ENCODE peak calls at places on chromosomes 1 and 21, in ten cellular contexts. N is heart left ventricle, O is endodermal cell, X is SK-N-SH, H is thoracic aorta, P is transverse colon, V is OCI-LY7, Z is mammary epithelial cell, F is H1, Q is spleen. L is an unnamed sample. For H3K4me1, the result is how much of the 10 kb centered on the place peaks cover.

GRCh38 chr1:19799877-19800804 is at the start of gene TMCO4:
- DNase-seq in O (peak), N (peak), X (peak), V (peak), Q (peak), H (no peak), F (no peak), Z (peak), P (peak), L (peak)

GRCh38 chr1:26686795-26687194 is 9.0 kb upstream of the ARID1A start:
- DNase-seq in P (no peak), Z (no peak), Q (no peak), X (no peak), F (no peak), H (no peak), O (no peak), V (no peak), N (no peak), L (no peak)

GRCh38 chr1:114023377-114023776 is 44.1 kb downstream of the OLFML3 start:
- DNase-seq in Z (no peak), V (peak), Q (no peak), N (no peak), H (no peak), O (no peak), P (no peak), F (no peak), X (no peak), L (no peak)

GRCh38 chr1:55534565-55535091 is 319.5 kb upstream of the USP24 start:
- DNase-seq in X (no peak), H (no peak), O (no peak), N (no peak), F (no peak), P (no peak), V (no peak), Q (no peak), Z (no peak), L (no peak)

GRCh38 chr21:46391773-46392172 is 66.9 kb upstream of the DIP2A start:
- DNase-seq in V (no peak), H (no peak), N (no peak), O (no peak), Q (no peak), X (no peak), F (no peak), P (no peak), Z (no peak), L (no peak)

GRCh38 chr1:36349839-36350238 is 26.4 kb upstream of the EVA1B start:
- DNase-seq in Q (peak), H (no peak), V (no peak), N (no peak), O (no peak), P (no peak), F (no peak), Z (peak), X (no peak), L (no peak)

GRCh38 chr21:15848632-15849031 is 118.8 kb downstream of the USP25 start:
- DNase-seq in V (no peak), N (no peak), Q (no peak), O (no peak), P (no peak), Z (peak), X (no peak), F (no peak), H (no peak), L (no peak)

GRCh38 chr1:232620356-232620841 is 9.5 kb downstream of the SIPA1L2 start:
- DNase-seq in Z (peak), Q (no peak), O (peak), V (peak), H (no peak), X (peak), N (peak), F (no peak), P (peak), L (no peak)

GRCh38 chr1:154534263-154534844 is 24.1 kb downstream of the UBE2Q1 start:
- DNase-seq in Q (no peak), Z (peak), F (no peak), O (peak), N (no peak), P (peak), V (peak), X (peak), H (no peak), L (no peak)

GRCh38 chr1:188709146-188709545 is 1768.5 kb downstream of the BRINP3 start:
- DNase-seq in V (no peak), F (no peak), H (no peak), O (no peak), X (no peak), P (no peak), Q (no peak), Z (no peak), N (no peak), L (no peak)

GRCh38 chr1:151935154-151935553 is 25.8 kb upstream of the THEM4 start:
- DNase-seq in Z (no peak), V (no peak), P (no peak), N (no peak), O (no peak), Q (no peak), H (no peak), X (no peak), F (no peak), L (no peak)

GRCh38 chr1:16925635-16926490 is 4.1 kb downstream of the CROCC start:
- DNase-seq in X (peak), O (no peak), P (no peak), Q (no peak), Z (peak), F (no peak), N (no peak), V (no peak), H (no peak), L (no peak)

GRCh38 chr1:204197068-204197467 is 777 bp upstream of the KISS1 start:
- DNase-seq in O (peak), X (no peak), F (no peak), Z (no peak), V (no peak), Q (peak), P (no peak), H (no peak), N (no peak), L (no peak)

GRCh38 chr1:1286313-1287261 is 6.4 kb downstream of the SCNN1D start:
- DNase-seq in P (no peak), F (no peak), O (peak), V (no peak), N (no peak), H (no peak), Z (no peak), X (no peak), Q (peak), L (no peak)

GRCh38 chr1:1285102-1285571 is 4.9 kb downstream of the SCNN1D start:
- DNase-seq in H (no peak), F (no peak), N (no peak), Q (no peak), P (no peak), X (no peak), Z (no peak), O (peak), V (no peak), L (no peak)

GRCh38 chr1:1287288-1288110 is 7.3 kb downstream of the SCNN1D start:
- DNase-seq in H (no peak), Z (no peak), P (no peak), O (no peak), F (no peak), N (no peak), Q (peak), V (no peak), X (no peak), L (no peak)

GRCh38 chr1:1284370-1285101 is 4.3 kb downstream of the SCNN1D start:
- DNase-seq in N (no peak), F (no peak), P (no peak), Z (no peak), H (no peak), O (no peak), V (no peak), X (peak), Q (no peak), L (no peak)

GRCh38 chr1:1285618-1286311 is 5.5 kb downstream of the SCNN1D start:
- DNase-seq in Q (no peak), V (no peak), X (no peak), H (no peak), P (peak), F (no peak), O (peak), Z (no peak), N (no peak), L (no peak)
- TF ChIP-seq CTCF in Q (no peak), V (no peak), X (no peak), H (no peak), P (no peak), F (no peak), O (no peak), Z (no peak), N (no peak), L (no peak)

GRCh38 chr1:209767706-209768105 is 11.9 kb downstream of the TRAF3IP3 start:
- DNase-seq in O (no peak), V (no peak), Z (peak), F (no peak), Q (no peak), P (no peak), X (no peak), N (no peak), H (no peak), L (no peak)
- H3K4me3 ChIP-seq in O (no peak), V (no peak), Z (no peak), F (no peak), Q (peak), P (no peak), X (no peak), N (no peak), H (no peak), L (no peak)

GRCh38 chr1:10789392-10790154 is 6.9 kb downstream of the CASZ1 start:
- DNase-seq in X (no peak), Q (no peak), F (no peak), N (no peak), P (no peak), Z (no peak), V (no peak), O (no peak), H (no peak), L (no peak)
- H3K4me1 ChIP-seq in X (under half), Q (under half), F (under half), N (half or more), P (half or more), Z (under half), V (under half), O (under half), H (under half), L (half or more)

DNA sequence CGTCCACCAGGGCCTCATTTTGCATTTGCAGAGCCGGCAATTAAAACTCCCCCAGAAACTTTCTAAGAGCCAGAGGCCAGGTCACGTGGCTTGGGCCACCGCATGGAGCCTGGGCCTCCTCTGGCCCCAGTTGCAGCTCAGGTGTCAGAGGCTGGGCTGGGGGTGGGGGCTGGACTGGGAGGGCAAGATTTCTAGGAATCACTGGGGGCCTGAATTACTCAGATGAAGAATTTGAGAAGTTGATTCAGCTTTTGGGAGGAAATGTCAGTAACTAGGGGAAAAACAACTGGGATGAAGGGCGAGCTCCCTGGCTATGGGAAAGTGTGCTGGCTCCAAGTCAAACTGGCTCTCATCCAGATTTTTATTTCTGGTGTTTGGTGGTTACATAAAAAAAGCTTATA is 151.0 kb downstream of the CDC7 start:
- DNase-seq in N (peak), V (no peak), O (peak), P (peak), Z (no peak), Q (no peak), X (no peak), H (peak), F (no peak), L (no peak)
- TF ChIP-seq CTCF in N (no peak), V (no peak), O (no peak), P (no peak), Z (no peak), Q (no peak), X (no peak), H (no peak), F (no peak), L (no peak)

GRCh38 chr1:44406761-44407429 is 1.8 kb downstream of the RNF220 start:
- DNase-seq in F (no peak), Z (no peak), V (no peak), N (no peak), P (no peak), Q (peak), H (no peak), O (peak), X (peak), L (no peak)

GRCh38 chr1:44408181-44409018 is 3.3 kb downstream of the RNF220 start:
- DNase-seq in H (no peak), V (no peak), Z (no peak), O (peak), N (no peak), X (no peak), Q (no peak), F (no peak), P (no peak), L (no peak)

GRCh38 chr1:44407430-44408180 is 2.5 kb downstream of the RNF220 start:
- DNase-seq in F (no peak), Q (peak), P (no peak), Z (no peak), O (peak), V (no peak), N (no peak), X (peak), H (no peak), L (no peak)

GRCh38 chr1:44405041-44405803 is at the start of gene RNF220:
- DNase-seq in N (peak), Z (peak), O (peak), F (no peak), H (no peak), Q (peak), X (peak), V (no peak), P (peak), L (no peak)

GRCh38 chr1:44405804-44406743 is 1.0 kb downstream of the RNF220 start:
- DNase-seq in F (no peak), Z (no peak), X (peak), Q (peak), P (no peak), H (no peak), N (no peak), O (peak), V (no peak), L (no peak)
- H3K4me3 ChIP-seq in F (peak), Z (peak), X (peak), Q (peak), P (no peak), H (peak), N (peak), O (peak), V (no peak), L (peak)